ENCODE peak calls at places on chromosomes 1 and 21, in nine cellular contexts. D, O, G, H, F, Y, R, W and N are unnamed samples. For H3K27me3, the result is how much of the 10 kb centered on the place peaks cover.

GRCh38 chr1:205248793-205249601 is 21.3 kb downstream of the TMCC2 start:
- DNase-seq in D (peak), O (peak), G (no peak), H (peak), F (peak), Y (peak), R (no peak), W (no peak), N (peak)

GRCh38 chr1:17834561-17835100 is 79.5 kb downstream of the ACTL8 start:
- DNase-seq in D (no peak), O (no peak), G (no peak), H (no peak), F (no peak), Y (no peak), R (no peak), W (no peak), N (no peak)

GRCh38 chr1:54287176-54287650 is 87.2 kb downstream of the MRPL37 start:
- DNase-seq in D (peak), O (peak), G (peak), H (peak), F (peak), Y (peak), R (peak), W (peak), N (no peak)

GRCh38 chr1:33346921-33347649 is 26.2 kb upstream of the A3GALT2 start:
- DNase-seq in D (no peak), O (no peak), G (no peak), H (peak), F (peak), Y (no peak), R (peak), W (peak), N (peak)

GRCh38 chr21:33682992-33683627 is 40.8 kb downstream of the ITSN1 start:
- DNase-seq in D (no peak), O (no peak), G (no peak), H (no peak), F (no peak), Y (no peak), R (no peak), W (no peak), N (no peak)

GRCh38 chr1:205076245-205076761 is 8.0 kb downstream of the TMEM81 start:
- DNase-seq in D (no peak), O (no peak), G (no peak), H (no peak), F (no peak), Y (no peak), R (no peak), W (no peak), N (no peak)

GRCh38 chr1:33435096-33435820 is 4.4 kb upstream of the PHC2 start:
- DNase-seq in D (no peak), O (no peak), G (no peak), H (no peak), F (no peak), Y (no peak), R (no peak), W (no peak), N (no peak)

GRCh38 chr1:86416343-86416742 is 7.6 kb upstream of the CLCA2 start:
- DNase-seq in D (no peak), O (no peak), G (no peak), H (no peak), F (no peak), Y (no peak), R (no peak), W (no peak), N (no peak)

GRCh38 chr1:84907095-84907827 is 14.3 kb upstream of the LPAR3 start:
- DNase-seq in D (no peak), O (no peak), G (no peak), H (no peak), F (no peak), Y (no peak), R (no peak), W (no peak), N (no peak)

GRCh38 chr1:25958475-25958874 is 39.4 kb downstream of the PAFAH2 start:
- DNase-seq in D (no peak), O (no peak), G (no peak), H (no peak), F (no peak), Y (no peak), R (no peak), W (no peak), N (no peak)

GRCh38 chr1:61097326-61097725 is 15.0 kb downstream of the NFIA start:
- DNase-seq in D (no peak), O (no peak), G (no peak), H (no peak), F (no peak), Y (no peak), R (no peak), W (no peak), N (no peak)

GRCh38 chr1:153583976-153584375 is 18.3 kb upstream of the S100A2 start:
- DNase-seq in D (no peak), O (no peak), G (no peak), H (no peak), F (no peak), Y (no peak), R (no peak), W (no peak), N (no peak)

GRCh38 chr1:204041232-204041767 is 31.6 kb upstream of the SOX13 start:
- DNase-seq in D (no peak), O (no peak), G (peak), H (no peak), F (no peak), Y (no peak), R (peak), W (no peak), N (no peak)

GRCh38 chr1:22089787-22090186 is 37.3 kb downstream of the CDC42 start:
- DNase-seq in D (no peak), O (no peak), G (no peak), H (no peak), F (no peak), Y (no peak), R (no peak), W (no peak), N (no peak)

GRCh38 chr1:64001038-64001437 is 202.4 kb upstream of the UBE2U start:
- DNase-seq in D (no peak), O (no peak), G (no peak), H (no peak), F (no peak), Y (no peak), R (no peak), W (no peak), N (no peak)

GRCh38 chr1:153548722-153549695 is at the start of gene S100A3:
- DNase-seq in D (peak), O (peak), G (peak), H (peak), F (peak), Y (no peak), R (peak), W (no peak), N (no peak)

GRCh38 chr1:151054971-151055547 is 4.4 kb downstream of the CDC42SE1 start:
- DNase-seq in D (no peak), O (no peak), G (no peak), H (no peak), F (no peak), Y (no peak), R (no peak), W (no peak), N (no peak)

GRCh38 chr1:240122639-240123604 is 31.2 kb downstream of the FMN2 start:
- DNase-seq in D (no peak), O (no peak), G (no peak), H (no peak), F (no peak), Y (no peak), R (no peak), W (no peak), N (no peak)

GRCh38 chr1:229204863-229205777 is 65.8 kb upstream of the RAB4A start:
- DNase-seq in D (no peak), O (no peak), G (no peak), H (peak), F (no peak), Y (no peak), R (no peak), W (no peak), N (no peak)

GRCh38 chr1:25991937-25992688 is 5.8 kb downstream of the PAFAH2 start:
- DNase-seq in D (no peak), O (no peak), G (no peak), H (no peak), F (no peak), Y (no peak), R (no peak), W (no peak), N (no peak)

GRCh38 chr1:145988773-145989172 is 7.6 kb downstream of the TXNIP start:
- DNase-seq in D (no peak), O (no peak), G (peak), H (peak), F (peak), Y (no peak), R (no peak), W (no peak), N (no peak)
- TF ChIP-seq CTCF in D (no peak), O (no peak), G (no peak), H (no peak), F (no peak), Y (no peak), R (no peak), W (no peak), N (no peak)

DNA sequence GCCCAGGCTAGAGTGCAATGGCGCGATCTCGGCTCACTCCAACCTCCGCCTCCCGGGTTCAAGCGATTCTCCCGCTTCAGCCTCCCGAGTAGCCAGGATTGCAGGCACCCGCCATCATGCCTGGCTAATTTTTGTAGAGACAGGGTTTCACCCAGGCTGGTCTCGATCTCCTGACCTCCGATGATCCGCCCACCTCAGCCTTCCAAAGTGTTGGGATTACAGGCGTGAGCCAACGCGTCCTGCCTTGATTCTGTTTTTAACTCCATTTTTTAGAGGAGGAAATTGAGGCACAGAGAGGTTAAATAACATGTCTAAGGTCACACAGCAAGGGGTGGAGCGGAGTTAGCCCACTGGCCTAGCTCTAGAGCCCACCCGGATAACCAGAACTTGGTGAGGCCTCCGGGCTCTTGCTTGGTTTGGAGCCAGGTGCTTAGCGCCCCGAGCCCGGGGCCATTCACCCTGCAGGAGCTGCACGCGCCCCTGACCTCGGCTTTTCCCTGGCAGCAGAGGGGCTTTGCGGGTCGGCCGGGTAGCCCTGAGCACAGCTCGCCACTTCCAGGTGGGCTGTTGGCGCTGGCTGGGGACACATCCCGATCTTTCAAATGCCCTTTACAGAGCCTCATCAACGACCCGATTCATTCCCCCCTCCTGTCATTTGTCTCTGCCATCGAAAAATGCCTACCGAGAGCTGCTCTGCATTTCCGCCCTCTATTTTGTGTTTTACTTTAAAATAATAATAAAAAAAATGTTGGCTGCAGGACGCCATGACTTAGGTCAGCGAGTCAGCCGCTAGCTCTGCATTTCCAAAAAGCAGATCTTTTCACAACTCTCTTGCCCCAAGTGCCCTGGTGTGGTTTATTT is 11.2 kb downstream of the SIM2 start:
- DNase-seq in D (no peak), O (peak), G (no peak), H (peak), F (peak), Y (no peak), R (no peak), W (peak), N (peak)
- H3K27me3 ChIP-seq in D (half or more), O (half or more), G (under half), H (half or more), F (half or more), Y (under half), R (half or more), W (under half), N (half or more)

GRCh38 chr1:23433122-23433521 is 8.6 kb upstream of the TCEA3 start:
- DNase-seq in D (no peak), O (no peak), G (no peak), H (no peak), F (no peak), Y (no peak), R (no peak), W (no peak), N (no peak)

GRCh38 chr1:23434260-23434775 is 9.8 kb upstream of the TCEA3 start:
- DNase-seq in D (no peak), O (no peak), G (no peak), H (no peak), F (no peak), Y (no peak), R (no peak), W (no peak), N (no peak)

GRCh38 chr1:23437355-23437664 is 12.8 kb upstream of the TCEA3 start:
- DNase-seq in D (no peak), O (no peak), G (no peak), H (no peak), F (no peak), Y (no peak), R (no peak), W (no peak), N (no peak)

GRCh38 chr1:23438545-23438944 is 14.0 kb upstream of the TCEA3 start:
- DNase-seq in D (no peak), O (no peak), G (no peak), H (no peak), F (no peak), Y (no peak), R (no peak), W (no peak), N (no peak)

GRCh38 chr1:23436520-23437354 is 12.2 kb upstream of the TCEA3 start:
- DNase-seq in D (no peak), O (no peak), G (no peak), H (no peak), F (peak), Y (peak), R (no peak), W (no peak), N (peak)
- TF ChIP-seq POLR2A in D (no peak), O (no peak), G (no peak), H (no peak), F (no peak), Y (no peak), R (no peak), W (no peak), N (no peak)

GRCh38 chr21:26781331-26781730 is 63.9 kb downstream of the ADAMTS1 start:
- DNase-seq in D (no peak), O (no peak), G (no peak), H (no peak), F (no peak), Y (no peak), R (no peak), W (no peak), N (no peak)
- TF ChIP-seq CTCF in D (no peak), O (no peak), G (no peak), H (no peak), F (no peak), Y (no peak), R (no peak), W (no peak), N (no peak)

GRCh38 chr1:71737768-71738167 is 544.6 kb downstream of the NEGR1 start:
- DNase-seq in D (no peak), O (no peak), G (no peak), H (no peak), F (no peak), Y (no peak), R (no peak), W (no peak), N (no peak)
- H3K27me3 ChIP-seq in D (under half), O (under half), G (under half), H (under half), F (under half), Y (under half), R (under half), W (under half), N (under half)